ENCODE peak calls at places on chromosome 1, in eight cellular contexts. D is psoas muscle; G is AG04450; U is hepatocyte; O is mammary epithelial cell; V is coronary artery; L is heart left ventricle; I is CD8-positive, alpha-beta T cell. N is an unnamed sample.

GRCh38 chr1:172669011-172669410 is 10.1 kb downstream of the FASLG start:
- DNase-seq in L (no peak), D (no peak), O (no peak), V (no peak), G (no peak), I (no peak), U (no peak), N (no peak)

GRCh38 chr1:203636306-203636705 is 9.7 kb downstream of the ATP2B4 start:
- DNase-seq in V (no peak), D (peak; percentile 50), L (no peak), O (peak; percentile 95), G (no peak), I (no peak), U (no peak), N (no peak)

GRCh38 chr1:76955652-76956051 is 88.4 kb downstream of the ST6GALNAC5 start:
- DNase-seq in G (no peak), L (no peak), U (no peak), I (no peak), V (no peak), O (no peak), D (no peak), N (no peak)

GRCh38 chr1:43059640-43060574 is 101.2 kb upstream of the SLC2A1 start:
- DNase-seq in U (no peak), G (peak; percentile 29), D (no peak), V (no peak), L (no peak), O (no peak), I (no peak), N (no peak)

GRCh38 chr1:54844564-54844963 is 42.4 kb downstream of the DHCR24 start:
- DNase-seq in O (no peak), I (no peak), D (no peak), U (no peak), V (no peak), G (no peak), L (no peak), N (no peak)

GRCh38 chr1:163439506-163439905 is 117.8 kb downstream of the NUF2 start:
- DNase-seq in I (no peak), G (no peak), U (no peak), V (no peak), L (no peak), O (no peak), D (no peak), N (no peak)

GRCh38 chr1:40610156-40610555 is 55.3 kb downstream of the RIMS3 start:
- DNase-seq in G (no peak), L (no peak), O (no peak), V (peak; percentile 4), U (no peak), D (no peak), I (no peak), N (no peak)

GRCh38 chr1:41416081-41416480 is 54.8 kb downstream of the FOXO6 start:
- DNase-seq in G (no peak), I (no peak), V (no peak), O (no peak), U (no peak), L (no peak), D (no peak), N (no peak)

GRCh38 chr1:27522148-27522859 is 32.3 kb upstream of the WASF2 start:
- DNase-seq in D (no peak), L (no peak), V (no peak), I (peak; percentile 64), O (peak; percentile 99), U (no peak), G (no peak), N (peak; percentile 53)

GRCh38 chr1:94799201-94799600 is 21.0 kb upstream of the SLC44A3 start:
- DNase-seq in V (no peak), G (no peak), I (no peak), D (no peak), O (peak; percentile 64), L (no peak), U (no peak), N (no peak)

GRCh38 chr1:54810144-54810942 is 9.2 kb upstream of the TTC22 start:
- DNase-seq in G (peak; percentile 1), L (peak; percentile 32), V (peak; percentile 66), D (peak; percentile 44), O (peak; percentile 38), I (peak; percentile 58), U (peak; percentile 84), N (no peak)

GRCh38 chr1:61082336-61083013 is at the start of gene NFIA:
- DNase-seq in U (peak; percentile 74), D (peak; percentile 41), I (no peak), L (peak; percentile 69), G (no peak), V (peak; percentile 81), O (peak; percentile 62), N (peak; percentile 80)

GRCh38 chr1:30316056-30316455 is 407.3 kb downstream of the MATN1 start:
- DNase-seq in I (no peak), V (no peak), L (no peak), O (no peak), G (no peak), U (no peak), D (no peak), N (no peak)

GRCh38 chr1:10716840-10717239 is 79.6 kb downstream of the CASZ1 start:
- DNase-seq in D (no peak), G (no peak), U (no peak), V (no peak), I (no peak), L (no peak), O (no peak), N (no peak)

GRCh38 chr1:10716424-10716823 is 80.0 kb downstream of the CASZ1 start:
- DNase-seq in V (no peak), L (no peak), G (no peak), O (no peak), I (no peak), U (no peak), D (no peak), N (no peak)

GRCh38 chr1:10712568-10712967 is 83.9 kb downstream of the CASZ1 start:
- DNase-seq in U (no peak), I (no peak), L (no peak), D (no peak), O (no peak), V (no peak), G (no peak), N (no peak)

GRCh38 chr1:10713614-10714013 is 82.8 kb downstream of the CASZ1 start:
- DNase-seq in L (no peak), D (no peak), G (no peak), U (no peak), O (no peak), I (no peak), V (no peak), N (no peak)

DNA sequence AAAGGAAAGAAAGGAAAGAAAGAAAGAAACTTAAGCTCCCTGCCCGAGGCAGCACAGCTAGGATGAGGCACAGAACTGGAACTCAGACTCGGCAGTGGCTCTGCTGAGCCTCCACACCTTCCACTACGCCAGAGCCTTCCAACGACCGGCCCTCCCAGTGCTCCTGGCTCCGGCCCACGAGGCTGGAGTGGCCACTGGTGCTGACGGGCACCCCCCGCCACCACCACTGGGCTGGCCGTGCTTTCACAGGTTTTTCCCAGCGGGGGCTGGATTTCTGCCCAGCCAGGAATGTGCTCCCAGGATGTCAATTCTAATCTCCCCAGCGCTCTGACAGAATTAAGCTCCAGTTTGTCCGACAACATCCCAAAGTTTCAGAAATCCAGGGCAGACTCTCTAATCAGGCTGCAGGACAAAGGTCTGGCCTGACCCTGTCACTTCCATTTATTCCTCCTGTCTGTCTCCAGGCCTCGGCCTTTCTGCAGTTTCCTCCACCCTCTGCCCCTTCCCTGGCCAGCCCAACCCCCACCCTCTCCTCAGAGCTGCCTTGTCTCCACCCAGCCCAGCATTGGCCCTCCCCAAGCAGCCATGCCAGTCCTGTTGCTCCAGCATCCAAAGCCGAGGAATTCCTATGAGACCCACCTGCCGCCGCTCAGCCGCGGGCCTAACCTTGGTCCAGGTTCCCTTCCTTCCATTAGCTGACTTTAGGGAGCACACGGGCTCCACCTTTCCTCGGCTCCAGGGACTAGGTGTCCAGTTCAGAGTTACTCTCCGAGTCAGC is 81.9 kb downstream of the CASZ1 start:
- DNase-seq in U (no peak), G (no peak), V (no peak), D (no peak), I (no peak), O (no peak), L (peak; percentile 74), N (peak; percentile 85)
- H3K27ac ChIP-seq in U (no peak overlapping the region), G (no peak overlapping the region), V (peak overlapping the region; percentile 43), D (peak overlapping the region; percentile 53), I (no peak overlapping the region), O (no peak overlapping the region), L (peak overlapping the region; percentile 31), N (no peak overlapping the region)

GRCh38 chr1:99644302-99645004 is 1.5 kb upstream of the PALMD start:
- DNase-seq in I (no peak), D (no peak), V (no peak), L (no peak), O (peak; percentile 63), G (no peak), U (no peak), N (no peak)
- H3K4me3 ChIP-seq in I (no peak overlapping the region), D (peak overlapping the region; percentile 72), V (no peak overlapping the region), L (no peak overlapping the region), O (no peak overlapping the region), G (no peak overlapping the region), U (no peak overlapping the region), N (no peak overlapping the region)

GRCh38 chr1:16213013-16213412 is 561 bp upstream of the ARHGEF19 start:
- DNase-seq in D (no peak), L (no peak), V (no peak), I (no peak), G (no peak), U (no peak), O (no peak), N (no peak)

GRCh38 chr1:16212251-16212961 is at the start of gene ARHGEF19:
- DNase-seq in G (no peak), L (no peak), U (peak; percentile 66), V (no peak), I (no peak), D (no peak), O (peak; percentile 35), N (no peak)

GRCh38 chr1:16209847-16210407 is 2.5 kb downstream of the ARHGEF19 start:
- DNase-seq in O (no peak), V (no peak), L (no peak), I (no peak), G (no peak), D (no peak), U (no peak), N (no peak)

GRCh38 chr1:16210581-16210980 is 1.9 kb downstream of the ARHGEF19 start:
- DNase-seq in G (no peak), D (no peak), L (no peak), O (no peak), I (no peak), V (no peak), U (no peak), N (no peak)

DNA sequence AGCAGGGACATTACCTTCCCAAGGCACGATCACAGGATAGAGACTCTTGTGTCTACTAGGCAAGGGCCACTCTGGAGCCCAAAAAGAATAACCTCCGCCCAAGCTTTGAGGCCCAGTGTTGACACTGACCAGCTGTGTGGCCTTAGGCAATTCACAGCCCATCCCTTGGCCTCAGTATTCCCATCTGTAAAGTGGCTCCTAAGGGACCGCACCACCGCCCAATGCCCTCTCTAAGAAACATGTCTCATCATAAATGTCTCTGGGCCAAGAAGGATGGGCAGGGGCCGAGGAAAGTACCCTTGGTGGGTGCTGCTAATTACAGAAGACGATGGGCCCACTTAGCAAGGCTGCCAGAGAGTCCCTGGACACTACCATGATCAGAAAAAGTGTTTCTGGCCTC is 628 bp downstream of the ARHGEF19 start:
- DNase-seq in L (no peak), G (no peak), U (no peak), V (no peak), O (no peak), D (no peak), I (no peak), N (no peak)
- H3K27ac ChIP-seq in L (no peak overlapping the region), G (no peak overlapping the region), U (no peak overlapping the region), V (no peak overlapping the region), O (no peak overlapping the region), D (no peak overlapping the region), I (no peak overlapping the region), N (no peak overlapping the region)

GRCh38 chr1:109618614-109619404 is 607 bp downstream of the GNAT2 start:
- DNase-seq in I (no peak), U (no peak), V (no peak), D (no peak), O (no peak), G (no peak), L (no peak), N (no peak)
- H3K4me3 ChIP-seq in I (peak overlapping the region; percentile 92), U (peak overlapping the region; percentile 1), V (peak overlapping the region; percentile 73), D (peak overlapping the region; percentile 78), O (peak overlapping the region; percentile 79), G (peak overlapping the region; percentile 95), L (peak overlapping the region; percentile 86), N (no peak overlapping the region)